ENCODE peak calls at places on chromosome 11, in ten cellular contexts. S is EH, R is non-pigmented ciliary epithelial cell, P is posterior cingulate gyrus, W is pulmonary artery endothelial cell, H is fibroblast of gingiva, N is T1000, B is lower leg skin, X is AG10803, A is AG04449. F is an unnamed sample.

GRCh38 chr11:60357771-60358170 is 20.6 kb upstream of the MS4A7 start:
- DNase-seq in X (no peak), B (no peak), N (no peak), P (no peak), A (no peak), W (no peak), R (no peak), S (no peak), H (no peak), F (no peak)

GRCh38 chr11:122656073-122656630 is 630 bp downstream of the UBASH3B start:
- DNase-seq in P (peak), A (no peak), X (peak), N (peak), R (no peak), H (peak), W (no peak), S (peak), B (no peak), F (peak)

GRCh38 chr11:8287297-8288070 is 23.8 kb upstream of the LMO1 start:
- DNase-seq in H (no peak), R (no peak), N (no peak), P (no peak), S (no peak), W (no peak), B (peak), A (no peak), X (no peak), F (no peak)

GRCh38 chr11:14566331-14567063 is 46.3 kb upstream of the PSMA1 start:
- DNase-seq in X (no peak), N (no peak), H (no peak), P (no peak), W (no peak), R (no peak), S (no peak), A (no peak), B (no peak), F (no peak)

GRCh38 chr11:75400110-75400865 is 970 bp downstream of the RPS3 start:
- DNase-seq in W (no peak), X (peak), S (peak), P (no peak), B (no peak), R (no peak), A (no peak), N (no peak), H (no peak), F (peak)

GRCh38 chr11:122727101-122727929 is 71.8 kb downstream of the UBASH3B start:
- DNase-seq in X (peak), N (no peak), B (no peak), H (peak), P (no peak), S (peak), W (no peak), R (no peak), A (no peak), F (peak)

GRCh38 chr11:47412152-47412746 is 3.9 kb downstream of the SLC39A13 start:
- DNase-seq in P (peak), N (no peak), S (peak), X (peak), R (no peak), B (no peak), H (peak), A (no peak), W (no peak), F (peak)

GRCh38 chr11:17019231-17019630 is 5.0 kb upstream of the PLEKHA7 start:
- DNase-seq in A (no peak), W (no peak), X (no peak), B (no peak), H (no peak), S (peak), N (no peak), P (no peak), R (no peak), F (no peak)

GRCh38 chr11:116879789-116880402 is 42.5 kb upstream of the APOA1 start:
- DNase-seq in B (no peak), X (peak), S (peak), H (peak), A (no peak), W (peak), N (no peak), P (no peak), R (peak), F (peak)

GRCh38 chr11:111540114-111540920 is at the start of gene LAYN:
- DNase-seq in S (peak), A (no peak), B (no peak), P (peak), N (peak), H (peak), W (no peak), X (peak), R (no peak), F (no peak)

GRCh38 chr11:66639066-66639813 is 737 bp downstream of the RBM4 start:
- DNase-seq in N (no peak), W (no peak), B (no peak), H (peak), X (peak), S (peak), A (no peak), R (no peak), P (no peak), F (peak)

GRCh38 chr11:117407016-117407415 is 79.4 kb downstream of the CEP164 start:
- DNase-seq in H (no peak), R (no peak), W (no peak), A (no peak), B (no peak), N (no peak), X (no peak), S (no peak), P (no peak), F (no peak)

GRCh38 chr11:67664213-67664585 is 10.2 kb downstream of the ALDH3B2 start:
- DNase-seq in B (no peak), P (no peak), W (no peak), S (no peak), A (no peak), H (no peak), X (no peak), R (no peak), N (no peak), F (no peak)

F was measured in choroid plexus epithelial cell.